ENCODE peak calls at places on chromosomes 1 and 21, in four cellular contexts. One of them, this sample, is unnamed.

GRCh38 chr21:45142916-45143315 is 68.5 kb downstream of the ADARB1 start:
- DNase-seq in uterus: no peak
- DNase-seq in NCI-H510A treated with DMSO at 0.1 percent for 48 hours: no peak
- DNase-seq in CD8-positive, alpha-beta T cell: no peak
- DNase-seq in this sample: no peak

GRCh38 chr1:178885869-178886268 is 15.0 kb upstream of the ANGPTL1 start:
- DNase-seq in CD8-positive, alpha-beta T cell: no peak
- DNase-seq in NCI-H510A treated with DMSO at 0.1 percent for 48 hours: no peak
- DNase-seq in uterus: no peak
- DNase-seq in this sample: no peak

GRCh38 chr1:29259802-29260441 is 23.6 kb downstream of the PTPRU start:
- DNase-seq in uterus: peak
- DNase-seq in CD8-positive, alpha-beta T cell: peak
- DNase-seq in NCI-H510A treated with DMSO at 0.1 percent for 48 hours: no peak
- DNase-seq in this sample: no peak

GRCh38 chr1:112849967-112850641 is 105.9 kb downstream of the SLC16A1 start:
- DNase-seq in CD8-positive, alpha-beta T cell: no peak
- DNase-seq in uterus: no peak
- DNase-seq in NCI-H510A treated with DMSO at 0.1 percent for 48 hours: no peak
- DNase-seq in this sample: no peak

GRCh38 chr1:156961709-156962108 is 41.3 kb downstream of the LRRC71 start:
- DNase-seq in uterus: no peak
- DNase-seq in NCI-H510A treated with DMSO at 0.1 percent for 48 hours: no peak
- DNase-seq in CD8-positive, alpha-beta T cell: peak
- DNase-seq in this sample: no peak

GRCh38 chr1:231408528-231409094 is 13.5 kb downstream of the EGLN1 start:
- DNase-seq in CD8-positive, alpha-beta T cell: no peak
- DNase-seq in NCI-H510A treated with DMSO at 0.1 percent for 48 hours: no peak
- DNase-seq in uterus: no peak
- DNase-seq in this sample: no peak

GRCh38 chr21:35179990-35180557 is 131.0 kb upstream of the RUNX1 start:
- DNase-seq in CD8-positive, alpha-beta T cell: no peak
- DNase-seq in uterus: no peak
- DNase-seq in NCI-H510A treated with DMSO at 0.1 percent for 48 hours: no peak
- DNase-seq in this sample: no peak

GRCh38 chr1:185017338-185017737 is 28.0 kb upstream of the RNF2 start:
- DNase-seq in uterus: no peak
- DNase-seq in NCI-H510A treated with DMSO at 0.1 percent for 48 hours: no peak
- DNase-seq in CD8-positive, alpha-beta T cell: no peak
- DNase-seq in this sample: no peak

GRCh38 chr21:43864806-43865470 is at the start of gene AGPAT3:
- DNase-seq in CD8-positive, alpha-beta T cell: no peak
- DNase-seq in uterus: no peak
- DNase-seq in NCI-H510A treated with DMSO at 0.1 percent for 48 hours: no peak
- DNase-seq in this sample: peak

GRCh38 chr1:184051138-184051484 is 419 bp upstream of the TSEN15 start:
- DNase-seq in CD8-positive, alpha-beta T cell: no peak
- DNase-seq in uterus: no peak
- DNase-seq in NCI-H510A treated with DMSO at 0.1 percent for 48 hours: no peak
- DNase-seq in this sample: no peak

GRCh38 chr1:58909162-58909560 is 125.3 kb upstream of the JUN start:
- DNase-seq in NCI-H510A treated with DMSO at 0.1 percent for 48 hours: no peak
- DNase-seq in uterus: no peak
- DNase-seq in CD8-positive, alpha-beta T cell: no peak
- DNase-seq in this sample: no peak

GRCh38 chr1:180462099-180462498 is 40.3 kb downstream of the ACBD6 start:
- DNase-seq in NCI-H510A treated with DMSO at 0.1 percent for 48 hours: no peak
- DNase-seq in uterus: no peak
- DNase-seq in CD8-positive, alpha-beta T cell: no peak
- DNase-seq in this sample: no peak

GRCh38 chr1:23578311-23578996 is 19.2 kb upstream of the ID3 start:
- DNase-seq in uterus: no peak
- DNase-seq in CD8-positive, alpha-beta T cell: no peak
- DNase-seq in NCI-H510A treated with DMSO at 0.1 percent for 48 hours: no peak
- DNase-seq in this sample: no peak

GRCh38 chr1:26857473-26857872 is 5.5 kb upstream of the SFN start:
- DNase-seq in NCI-H510A treated with DMSO at 0.1 percent for 48 hours: no peak
- DNase-seq in uterus: no peak
- DNase-seq in CD8-positive, alpha-beta T cell: no peak
- DNase-seq in this sample: no peak

GRCh38 chr1:208183977-208184901 is 59.9 kb downstream of the PLXNA2 start:
- DNase-seq in uterus: peak
- DNase-seq in NCI-H510A treated with DMSO at 0.1 percent for 48 hours: peak
- DNase-seq in CD8-positive, alpha-beta T cell: no peak
- DNase-seq in this sample: no peak

GRCh38 chr1:221992427-221992826 is 250.5 kb upstream of the DUSP10 start:
- DNase-seq in CD8-positive, alpha-beta T cell: no peak
- DNase-seq in uterus: no peak
- DNase-seq in NCI-H510A treated with DMSO at 0.1 percent for 48 hours: no peak
- DNase-seq in this sample: no peak

GRCh38 chr1:162846256-162847212 is 14.4 kb downstream of the CCDC190 start:
- DNase-seq in CD8-positive, alpha-beta T cell: no peak
- DNase-seq in uterus: no peak
- DNase-seq in NCI-H510A treated with DMSO at 0.1 percent for 48 hours: no peak
- DNase-seq in this sample: no peak

GRCh38 chr1:180522204-180522497 is 19.8 kb upstream of the ACBD6 start:
- DNase-seq in uterus: no peak
- DNase-seq in CD8-positive, alpha-beta T cell: no peak
- DNase-seq in NCI-H510A treated with DMSO at 0.1 percent for 48 hours: peak
- DNase-seq in this sample: no peak

GRCh38 chr21:20661745-20662470 is 336.3 kb upstream of the NCAM2 start:
- DNase-seq in CD8-positive, alpha-beta T cell: no peak
- DNase-seq in uterus: no peak
- DNase-seq in NCI-H510A treated with DMSO at 0.1 percent for 48 hours: no peak
- DNase-seq in this sample: no peak

GRCh38 chr21:43851593-43851992 is 13.4 kb upstream of the AGPAT3 start:
- DNase-seq in uterus: no peak
- DNase-seq in NCI-H510A treated with DMSO at 0.1 percent for 48 hours: no peak
- DNase-seq in CD8-positive, alpha-beta T cell: no peak
- DNase-seq in this sample: no peak

GRCh38 chr1:1761504-1762376 is 16.5 kb downstream of the NADK start:
- DNase-seq in CD8-positive, alpha-beta T cell: no peak
- DNase-seq in uterus: no peak
- DNase-seq in NCI-H510A treated with DMSO at 0.1 percent for 48 hours: no peak
- DNase-seq in this sample: no peak

GRCh38 chr1:166603296-166603695 is 236.0 kb upstream of the POGK start:
- DNase-seq in CD8-positive, alpha-beta T cell: no peak
- DNase-seq in NCI-H510A treated with DMSO at 0.1 percent for 48 hours: no peak
- DNase-seq in uterus: no peak
- DNase-seq in this sample: no peak

GRCh38 chr1:31335007-31335406 is 37.9 kb downstream of the FABP3 start:
- DNase-seq in NCI-H510A treated with DMSO at 0.1 percent for 48 hours: peak
- DNase-seq in CD8-positive, alpha-beta T cell: no peak
- DNase-seq in uterus: no peak
- DNase-seq in this sample: no peak

GRCh38 chr1:54221867-54222484 is 22.0 kb downstream of the MRPL37 start:
- DNase-seq in uterus: no peak
- DNase-seq in NCI-H510A treated with DMSO at 0.1 percent for 48 hours: no peak
- DNase-seq in CD8-positive, alpha-beta T cell: no peak
- DNase-seq in this sample: no peak